ENCODE peak calls at places on chromosomes 2 and 18, in six cellular contexts. P is stomach, G is K562, R is endothelial cell of umbilical vein, M is HepG2, X is breast epithelium. F is an unnamed sample.

GRCh38 chr2:197128897-197129296 is 181.7 kb downstream of the ANKRD44 start:
- DNase-seq in G (no peak), P (no peak), M (no peak), R (no peak), X (no peak), F (no peak)

GRCh38 chr2:177533253-177533652 is 140.7 kb downstream of the AGPS start:
- DNase-seq in G (no peak), X (no peak), P (no peak), R (no peak), M (no peak), F (no peak)

GRCh38 chr2:222844323-222844722 is 16.5 kb upstream of the ACSL3 start:
- DNase-seq in X (no peak), M (no peak), G (no peak), P (no peak), R (peak), F (no peak)

GRCh38 chr2:148967056-148967455 is 71.4 kb upstream of the LYPD6B start:
- DNase-seq in M (no peak), R (no peak), G (no peak), X (no peak), P (no peak), F (no peak)

GRCh38 chr18:62088146-62088545 is 98.7 kb downstream of the PIGN start:
- DNase-seq in X (no peak), P (no peak), G (no peak), R (no peak), M (no peak), F (no peak)

GRCh38 chr18:56469582-56469981 is 168.8 kb downstream of the TXNL1 start:
- DNase-seq in M (no peak), P (no peak), R (no peak), G (no peak), X (no peak), F (no peak)

GRCh38 chr2:8627019-8627691 is 54.7 kb upstream of the ID2 start:
- DNase-seq in P (no peak), R (no peak), X (no peak), G (no peak), M (peak), F (no peak)

GRCh38 chr2:25567406-25567805 is 106.0 kb downstream of the DTNB start:
- DNase-seq in M (peak), P (no peak), G (peak), X (no peak), R (peak), F (no peak)

DNA sequence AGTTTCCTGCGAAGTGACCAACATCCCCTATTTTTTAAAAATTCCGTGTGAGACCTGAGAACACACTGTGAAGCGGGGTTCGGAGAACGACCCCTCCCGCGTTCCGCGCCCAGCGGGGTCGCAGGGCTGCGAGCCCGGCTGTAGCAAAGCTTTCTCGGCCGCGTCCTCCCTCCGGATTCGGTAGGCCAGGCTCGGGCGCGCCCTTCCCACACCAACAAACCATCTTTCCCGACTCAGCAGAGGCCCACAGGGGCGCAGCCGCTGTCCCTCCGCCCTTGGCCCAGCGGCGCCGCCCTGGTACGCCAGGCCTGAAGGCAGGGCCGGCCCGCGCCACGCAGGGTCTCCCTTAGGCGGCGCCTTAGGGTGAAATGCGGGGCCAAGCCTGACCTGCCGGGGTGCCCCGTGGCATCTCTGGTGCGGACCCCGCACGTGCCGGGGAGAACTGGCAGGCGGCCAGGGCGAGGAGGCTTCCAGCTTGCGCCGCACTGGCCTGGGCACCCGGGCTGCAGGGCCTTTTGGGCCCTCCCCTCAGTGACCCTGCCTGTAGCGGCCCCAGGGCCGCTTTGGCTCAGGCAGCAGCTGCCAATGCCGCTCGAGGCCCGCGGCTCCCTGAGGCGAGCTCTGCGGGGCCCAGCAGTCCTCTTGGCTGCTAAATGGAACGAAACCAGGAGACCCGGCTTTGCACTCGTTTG is 8.3 kb downstream of the OTX1 start:
- DNase-seq in X (no peak), G (no peak), P (no peak), R (no peak), M (no peak), F (no peak)
- TF ChIP-seq POLR2AphosphoS5 in X (peak), G (no peak), P (no peak), R (no peak), M (no peak), F (peak)

DNA sequence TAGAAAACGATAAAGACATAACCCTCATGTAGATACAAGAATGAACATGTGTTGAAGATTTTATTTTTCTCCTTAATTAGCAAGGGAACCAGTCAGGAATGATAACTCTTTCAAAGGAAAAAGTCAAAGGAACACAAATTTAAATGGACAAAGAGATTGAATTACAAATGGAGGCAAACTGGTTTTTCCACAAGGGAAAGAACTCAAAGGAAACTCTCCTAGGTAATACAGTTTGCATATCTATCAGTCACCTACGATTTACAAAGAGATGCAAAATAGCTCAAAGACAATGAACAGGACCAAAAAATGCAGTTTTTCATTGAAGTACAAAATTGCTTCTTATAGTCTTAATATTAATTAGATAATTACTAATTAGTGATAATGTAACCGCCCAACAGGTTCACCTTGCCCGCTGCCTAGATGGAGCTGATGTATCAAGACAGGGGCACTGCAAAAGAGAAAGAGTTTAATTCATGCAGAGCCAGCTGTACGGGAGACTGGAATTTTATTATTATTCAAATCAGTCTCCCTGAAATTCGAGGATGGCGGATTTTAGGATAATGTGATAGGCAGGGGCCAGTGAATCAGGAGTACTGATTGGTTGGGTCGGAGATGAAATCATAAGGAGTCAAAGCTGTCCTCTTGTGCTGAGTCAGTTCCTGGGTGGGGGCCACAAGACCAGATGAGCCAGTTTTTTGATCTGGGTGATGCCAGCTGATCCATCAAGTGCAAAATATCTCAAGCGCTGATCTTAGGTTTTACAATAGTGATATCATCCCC is 151.0 kb downstream of the TMEM17 start:
- DNase-seq in R (no peak), X (no peak), P (no peak), M (no peak), G (no peak), F (no peak)
- H3K4me3 ChIP-seq in R (no peak), X (no peak), P (no peak), M (no peak), G (no peak), F (no peak)

DNA sequence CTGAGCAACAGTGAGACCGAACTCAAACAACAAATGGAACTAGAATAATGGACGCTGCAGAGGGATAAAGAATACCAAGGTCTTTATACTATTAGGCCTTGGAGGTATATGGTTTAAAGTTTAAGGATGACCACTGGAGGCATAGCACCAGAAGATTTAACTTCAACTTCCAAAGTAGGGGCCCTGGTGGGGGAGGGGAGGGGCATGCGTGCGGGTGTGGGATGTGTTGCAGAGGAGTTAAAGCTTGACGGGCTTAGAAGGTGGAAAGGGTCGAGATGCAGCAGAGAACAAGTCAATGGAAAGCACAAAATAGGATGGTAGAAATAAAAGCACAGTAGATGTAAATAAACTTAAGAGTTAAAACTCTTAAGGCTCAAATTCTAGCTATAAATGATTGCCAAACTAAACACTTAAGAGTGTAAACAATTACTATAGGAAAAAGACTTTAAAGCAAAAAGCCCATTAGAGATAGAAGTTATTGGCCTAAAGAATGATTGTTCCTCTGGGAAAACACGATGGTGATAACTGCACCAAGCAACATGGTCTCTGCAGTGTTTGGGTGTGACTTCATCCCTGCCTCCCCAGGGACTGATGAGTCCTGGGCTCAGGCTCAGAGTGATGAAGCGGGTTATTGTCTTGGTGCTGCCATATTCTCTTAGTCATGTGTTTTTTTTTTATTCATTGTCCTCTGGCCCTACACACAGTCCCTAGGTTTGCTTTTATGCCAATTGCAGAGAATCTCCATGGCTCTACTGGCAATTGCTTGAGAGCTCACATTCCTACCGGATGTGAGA is 13.0 kb downstream of the RRM2 start:
- DNase-seq in R (no peak), M (no peak), G (peak), X (no peak), P (no peak), F (peak)
- TF ChIP-seq POLR2AphosphoS5 in R (no peak), M (no peak), G (peak), X (no peak), P (no peak), F (no peak)

GRCh38 chr2:241859017-241859435 is 332 bp upstream of the PDCD1 start:
- DNase-seq in G (peak), R (no peak), X (no peak), P (no peak), M (no peak), F (peak)
- H3K4me3 ChIP-seq in G (no peak), R (no peak), X (peak), P (peak), M (peak), F (no peak)

DNA sequence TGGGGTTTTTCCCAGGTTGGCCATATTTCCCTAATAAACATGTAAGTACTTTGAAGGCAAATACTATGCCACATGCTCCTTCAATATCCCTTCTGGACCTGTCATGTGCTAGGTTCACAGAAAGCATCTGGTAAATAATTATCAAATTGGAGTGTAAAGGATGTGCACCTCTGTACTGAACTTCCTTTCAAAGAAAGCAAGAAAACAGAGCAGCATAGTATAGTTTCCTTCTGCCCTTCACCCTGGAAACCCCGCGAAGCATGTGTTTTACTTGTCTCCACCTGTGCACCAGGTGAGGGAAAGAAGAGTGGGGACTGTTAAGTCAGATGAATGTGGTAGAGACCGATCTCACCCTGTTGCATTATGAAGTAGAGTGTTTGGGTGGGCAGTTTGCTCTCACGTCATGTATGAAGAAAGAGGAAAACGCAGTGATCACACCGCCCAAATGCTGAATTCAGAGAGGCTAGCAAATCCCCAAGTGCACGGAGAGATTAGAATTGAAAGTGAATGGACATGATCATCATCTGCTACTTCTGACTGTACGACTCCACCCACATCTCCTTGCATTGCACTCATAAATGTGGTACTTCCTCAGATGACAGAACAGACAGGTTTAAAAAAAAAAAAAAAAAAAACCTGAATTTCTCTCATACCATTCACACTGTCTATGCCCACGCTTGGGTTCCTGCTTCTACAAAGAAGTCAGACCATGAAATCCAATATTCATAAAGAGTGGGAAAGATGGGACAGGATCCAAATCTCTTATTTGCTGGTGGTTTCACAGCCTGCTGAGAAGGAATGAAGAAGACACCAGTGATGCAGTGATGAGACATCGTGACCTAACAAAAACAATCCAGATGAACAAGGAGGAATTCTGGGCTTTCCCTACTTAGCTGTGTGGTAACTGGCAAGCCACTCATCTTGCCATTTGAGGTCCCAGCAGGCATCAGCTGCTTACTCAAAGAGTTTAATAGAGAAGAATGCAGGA is 448.6 kb downstream of the BCL11A start:
- DNase-seq in M (no peak), G (no peak), P (no peak), X (no peak), R (no peak), F (no peak)
- TF ChIP-seq POLR2AphosphoS5 in M (no peak), G (no peak), P (no peak), X (no peak), R (no peak), F (no peak)

GRCh38 chr2:240245706-240246105 is 105.2 kb upstream of the OTOS start:
- DNase-seq in X (no peak), P (peak), R (no peak), G (no peak), M (no peak), F (peak)
- H3K4me3 ChIP-seq in X (no peak), P (no peak), R (no peak), G (no peak), M (no peak), F (no peak)

DNA sequence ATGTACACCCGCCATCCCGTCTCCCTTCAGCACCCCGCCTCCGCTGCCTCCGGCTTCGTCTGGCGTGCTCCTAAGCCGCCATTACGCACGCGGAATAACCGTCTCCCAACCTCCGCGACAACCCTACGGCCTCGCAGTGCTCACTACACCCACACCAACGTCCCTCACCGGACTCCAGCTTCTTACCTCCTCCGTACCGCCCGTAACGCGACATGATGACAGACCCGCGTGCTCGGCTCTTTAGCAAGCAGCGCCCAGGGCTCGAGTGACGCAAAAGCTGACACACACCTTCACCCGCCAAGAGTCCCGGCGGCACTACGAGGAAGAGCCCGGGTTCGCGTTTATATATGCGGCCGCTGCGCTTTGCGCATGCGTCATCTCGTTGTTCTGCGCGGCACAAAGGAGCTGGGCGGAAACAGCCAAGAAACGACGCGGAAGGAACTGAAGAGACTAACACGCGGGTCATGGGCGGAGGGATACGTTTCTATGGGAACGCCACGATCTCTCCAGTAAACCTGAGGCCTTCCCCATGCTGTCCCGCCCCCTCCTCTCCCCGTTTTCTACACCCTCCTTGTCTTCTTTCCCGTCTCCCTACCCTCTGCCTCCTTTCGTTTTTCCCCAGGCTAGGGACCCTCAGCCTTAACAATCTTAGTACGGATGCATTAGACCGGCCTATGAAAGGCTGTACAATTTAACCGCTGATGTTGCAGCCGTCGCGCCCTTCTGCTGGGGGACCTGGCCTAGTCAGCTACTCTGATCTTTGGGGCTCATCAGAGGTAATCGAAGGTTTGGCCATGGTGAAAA is at the start of gene SRSF7:
- DNase-seq in P (peak), R (peak), G (peak), X (peak), M (peak), F (peak)
- TF ChIP-seq POLR2AphosphoS5 in P (peak), R (peak), G (peak), X (peak), M (peak), F (peak)

DNA sequence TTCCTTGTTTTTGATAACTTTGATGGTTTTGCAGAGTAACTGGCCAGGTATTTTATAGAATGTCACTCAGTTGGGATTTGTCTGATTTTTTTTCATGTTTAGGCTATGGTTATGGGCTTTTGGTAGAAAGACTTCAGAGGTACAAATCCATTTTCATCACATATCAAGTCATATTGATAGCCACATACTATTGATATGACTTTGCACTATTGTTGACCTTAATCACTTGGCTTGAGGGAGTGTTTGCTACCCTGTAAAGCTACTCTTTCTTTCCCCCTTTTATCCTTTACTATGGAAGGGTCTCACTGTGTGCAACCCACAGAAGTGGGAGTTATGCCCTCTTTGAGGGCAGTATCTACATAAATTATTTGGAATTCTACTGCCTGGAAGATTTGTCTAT is 109.8 kb downstream of the BABAM2 start:
- DNase-seq in R (no peak), M (no peak), G (no peak), P (no peak), X (no peak), F (no peak)
- H3K4me3 ChIP-seq in R (no peak), M (no peak), G (no peak), P (no peak), X (no peak), F (no peak)

GRCh38 chr2:15752552-15753232 is 161.0 kb downstream of the DDX1 start:
- DNase-seq in P (no peak), M (no peak), R (no peak), X (no peak), G (no peak), F (no peak)

GRCh38 chr2:15751477-15751876 is 159.8 kb downstream of the DDX1 start:
- DNase-seq in G (no peak), X (no peak), M (no peak), P (no peak), R (no peak), F (no peak)

GRCh38 chr2:15753811-15754702 is 162.4 kb downstream of the DDX1 start:
- DNase-seq in G (no peak), M (no peak), P (no peak), R (no peak), X (no peak), F (no peak)

GRCh38 chr2:15754703-15755099 is 163.0 kb downstream of the DDX1 start:
- DNase-seq in R (peak), X (no peak), P (no peak), M (no peak), G (no peak), F (no peak)

GRCh38 chr2:15753233-15753798 is 161.6 kb downstream of the DDX1 start:
- DNase-seq in M (no peak), P (no peak), X (no peak), G (no peak), R (no peak), F (no peak)
- TF ChIP-seq POLR2AphosphoS5 in M (no peak), P (no peak), X (no peak), G (no peak), R (no peak), F (no peak)